ENCODE peak calls at places on chromosomes 11 and 22, in five cellular contexts. One of them, this sample, is unnamed.

GRCh38 chr11:1111545-1112212 is 37.0 kb downstream of the MUC2 start:
- DNase-seq in SK-N-SH: no peak
- DNase-seq in GM12878: no peak
- DNase-seq in K562: no peak
- DNase-seq in HepG2: no peak
- DNase-seq in this sample: no peak

GRCh38 chr11:69208190-69209037 is 52.7 kb downstream of the SMIM38 start:
- DNase-seq in SK-N-SH: no peak
- DNase-seq in GM12878: no peak
- DNase-seq in K562: no peak
- DNase-seq in HepG2: no peak
- DNase-seq in this sample: no peak

GRCh38 chr11:57288771-57289579 is 35.8 kb downstream of the TNKS1BP1 start:
- DNase-seq in SK-N-SH: peak
- DNase-seq in GM12878: no peak
- DNase-seq in K562: no peak
- DNase-seq in HepG2: peak
- DNase-seq in this sample: no peak

GRCh38 chr22:25447689-25448434 is 116.6 kb upstream of the GRK3 start:
- DNase-seq in SK-N-SH: peak
- DNase-seq in GM12878: peak
- DNase-seq in K562: peak
- DNase-seq in HepG2: peak
- DNase-seq in this sample: peak

GRCh38 chr11:117941163-117941707 is 12.0 kb upstream of the TMPRSS13 start:
- DNase-seq in SK-N-SH: no peak
- DNase-seq in GM12878: no peak
- DNase-seq in K562: no peak
- DNase-seq in HepG2: no peak
- DNase-seq in this sample: no peak

GRCh38 chr22:44205713-44206645 is 25.3 kb downstream of the PARVG start:
- DNase-seq in SK-N-SH: peak
- DNase-seq in GM12878: no peak
- DNase-seq in K562: no peak
- DNase-seq in HepG2: no peak
- DNase-seq in this sample: no peak

GRCh38 chr22:22823126-22823804 is 64.4 kb upstream of the IGLL5 start:
- DNase-seq in SK-N-SH: no peak
- DNase-seq in GM12878: no peak
- DNase-seq in K562: no peak
- DNase-seq in HepG2: no peak
- DNase-seq in this sample: no peak

GRCh38 chr11:69343401-69344321 is 49.7 kb downstream of the MYEOV start:
- DNase-seq in SK-N-SH: no peak
- DNase-seq in GM12878: no peak
- DNase-seq in K562: no peak
- DNase-seq in HepG2: no peak
- DNase-seq in this sample: no peak

GRCh38 chr11:75376175-75376574 is 23.1 kb upstream of the RPS3 start:
- DNase-seq in SK-N-SH: no peak
- DNase-seq in GM12878: no peak
- DNase-seq in K562: peak
- DNase-seq in HepG2: no peak
- DNase-seq in this sample: no peak

GRCh38 chr11:76614471-76615183 is 55.9 kb downstream of the LRRC32 start:
- DNase-seq in SK-N-SH: peak
- DNase-seq in GM12878: no peak
- DNase-seq in K562: no peak
- DNase-seq in HepG2: no peak
- DNase-seq in this sample: no peak
- TF ChIP-seq FOXM1 in SK-N-SH: no peak
- TF ChIP-seq FOXM1 in GM12878: no peak
- TF ChIP-seq FOXM1 in K562: no peak
- TF ChIP-seq FOXM1 in HepG2: no peak
- TF ChIP-seq FOXM1 in this sample: no peak

GRCh38 chr11:67352546-67353316 is 615 bp downstream of the POLD4 start:
- DNase-seq in SK-N-SH: no peak
- DNase-seq in GM12878: no peak
- DNase-seq in K562: peak
- DNase-seq in HepG2: peak
- DNase-seq in this sample: no peak
- TF ChIP-seq FOXM1 in SK-N-SH: no peak
- TF ChIP-seq FOXM1 in GM12878: no peak
- TF ChIP-seq FOXM1 in K562: no peak
- TF ChIP-seq FOXM1 in HepG2: no peak
- TF ChIP-seq FOXM1 in this sample: no peak

GRCh38 chr11:34948721-34949120 is 32.3 kb downstream of the PDHX start:
- DNase-seq in SK-N-SH: no peak
- DNase-seq in GM12878: no peak
- DNase-seq in K562: no peak
- DNase-seq in HepG2: no peak
- DNase-seq in this sample: no peak
- TF ChIP-seq FOXM1 in SK-N-SH: no peak
- TF ChIP-seq FOXM1 in GM12878: no peak
- TF ChIP-seq FOXM1 in K562: no peak
- TF ChIP-seq FOXM1 in HepG2: no peak
- TF ChIP-seq FOXM1 in this sample: no peak

GRCh38 chr11:3855808-3856491 is 486 bp downstream of the STIM1 start:
- DNase-seq in SK-N-SH: no peak
- DNase-seq in GM12878: no peak
- DNase-seq in K562: no peak
- DNase-seq in HepG2: no peak
- DNase-seq in this sample: no peak

GRCh38 chr11:3853545-3853842 is 2.0 kb upstream of the STIM1 start:
- DNase-seq in SK-N-SH: no peak
- DNase-seq in GM12878: no peak
- DNase-seq in K562: no peak
- DNase-seq in HepG2: no peak
- DNase-seq in this sample: no peak

GRCh38 chr11:3854977-3855807 is at the start of gene STIM1:
- DNase-seq in SK-N-SH: peak
- DNase-seq in GM12878: peak
- DNase-seq in K562: peak
- DNase-seq in HepG2: peak
- DNase-seq in this sample: peak

GRCh38 chr11:3854660-3854976 is 846 bp upstream of the STIM1 start:
- DNase-seq in SK-N-SH: no peak
- DNase-seq in GM12878: no peak
- DNase-seq in K562: no peak
- DNase-seq in HepG2: no peak
- DNase-seq in this sample: no peak

GRCh38 chr11:3853935-3854659 is 1.4 kb upstream of the STIM1 start:
- DNase-seq in SK-N-SH: no peak
- DNase-seq in GM12878: peak
- DNase-seq in K562: no peak
- DNase-seq in HepG2: no peak
- DNase-seq in this sample: no peak
- TF ChIP-seq FOXM1 in SK-N-SH: no peak
- TF ChIP-seq FOXM1 in GM12878: no peak
- TF ChIP-seq FOXM1 in K562: no peak
- TF ChIP-seq FOXM1 in HepG2: no peak
- TF ChIP-seq FOXM1 in this sample: no peak

GRCh38 chr11:70607561-70607960 is 209.2 kb downstream of the CTTN start:
- DNase-seq in SK-N-SH: no peak
- DNase-seq in GM12878: no peak
- DNase-seq in K562: no peak
- DNase-seq in HepG2: no peak
- DNase-seq in this sample: no peak

GRCh38 chr11:70606951-70607330 is 208.6 kb downstream of the CTTN start:
- DNase-seq in SK-N-SH: no peak
- DNase-seq in GM12878: no peak
- DNase-seq in K562: no peak
- DNase-seq in HepG2: no peak
- DNase-seq in this sample: no peak

GRCh38 chr11:70604630-70605520 is 206.5 kb downstream of the CTTN start:
- DNase-seq in SK-N-SH: no peak
- DNase-seq in GM12878: no peak
- DNase-seq in K562: no peak
- DNase-seq in HepG2: no peak
- DNase-seq in this sample: no peak

GRCh38 chr11:70605846-70606245 is 207.5 kb downstream of the CTTN start:
- DNase-seq in SK-N-SH: no peak
- DNase-seq in GM12878: no peak
- DNase-seq in K562: no peak
- DNase-seq in HepG2: no peak
- DNase-seq in this sample: no peak

DNA sequence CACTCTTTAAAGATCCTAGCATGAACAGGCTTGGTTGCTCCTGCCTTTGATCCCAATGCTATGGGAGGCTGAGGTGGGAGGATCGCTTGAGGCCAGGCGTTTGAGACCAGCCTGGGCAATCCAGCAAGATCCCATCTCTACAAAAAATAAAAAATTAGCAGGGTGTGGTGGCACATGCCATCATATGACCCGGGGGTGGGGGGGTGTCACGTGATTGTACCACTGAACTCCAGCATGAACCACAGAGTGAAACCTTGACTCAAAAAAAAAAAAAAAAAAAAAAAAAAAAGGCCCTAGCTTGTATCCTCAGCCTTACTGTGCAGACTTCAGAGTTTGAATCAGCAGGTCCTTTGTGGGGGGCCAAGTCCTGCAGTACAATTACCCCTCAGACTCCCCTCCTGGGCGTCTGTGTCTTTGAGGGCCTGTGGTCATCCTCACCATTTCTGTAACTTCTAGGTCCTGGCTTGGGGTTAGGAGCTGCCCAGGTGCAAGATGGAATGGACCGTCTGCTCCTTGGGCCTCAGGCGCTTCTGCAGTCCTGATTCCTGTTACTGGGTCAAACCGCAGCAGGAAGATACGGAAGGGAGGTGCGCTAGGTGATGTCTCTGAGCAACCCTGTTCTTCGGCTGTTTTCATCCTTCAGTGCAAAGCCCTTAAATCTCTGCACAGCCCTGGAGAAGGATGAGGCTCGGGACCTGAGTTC is 208.1 kb downstream of the CTTN start:
- DNase-seq in SK-N-SH: no peak
- DNase-seq in GM12878: no peak
- DNase-seq in K562: no peak
- DNase-seq in HepG2: no peak
- DNase-seq in this sample: no peak
- TF ChIP-seq FOXM1 in SK-N-SH: no peak
- TF ChIP-seq FOXM1 in GM12878: no peak
- TF ChIP-seq FOXM1 in K562: no peak
- TF ChIP-seq FOXM1 in HepG2: no peak
- TF ChIP-seq FOXM1 in this sample: no peak

GRCh38 chr11:134454146-134454690 is 42.2 kb upstream of the B3GAT1 start:
- DNase-seq in SK-N-SH: no peak
- DNase-seq in GM12878: no peak
- DNase-seq in K562: no peak
- DNase-seq in HepG2: no peak
- DNase-seq in this sample: no peak
- TF ChIP-seq FOXM1 in SK-N-SH: no peak
- TF ChIP-seq FOXM1 in GM12878: no peak
- TF ChIP-seq FOXM1 in K562: no peak
- TF ChIP-seq FOXM1 in HepG2: no peak
- TF ChIP-seq FOXM1 in this sample: no peak

GRCh38 chr22:36323182-36323854 is 64.4 kb downstream of the MYH9 start:
- DNase-seq in SK-N-SH: no peak
- DNase-seq in GM12878: no peak
- DNase-seq in K562: no peak
- DNase-seq in HepG2: no peak
- DNase-seq in this sample: no peak
- TF ChIP-seq FOXM1 in SK-N-SH: no peak
- TF ChIP-seq FOXM1 in GM12878: no peak
- TF ChIP-seq FOXM1 in K562: no peak
- TF ChIP-seq FOXM1 in HepG2: no peak
- TF ChIP-seq FOXM1 in this sample: no peak

DNA sequence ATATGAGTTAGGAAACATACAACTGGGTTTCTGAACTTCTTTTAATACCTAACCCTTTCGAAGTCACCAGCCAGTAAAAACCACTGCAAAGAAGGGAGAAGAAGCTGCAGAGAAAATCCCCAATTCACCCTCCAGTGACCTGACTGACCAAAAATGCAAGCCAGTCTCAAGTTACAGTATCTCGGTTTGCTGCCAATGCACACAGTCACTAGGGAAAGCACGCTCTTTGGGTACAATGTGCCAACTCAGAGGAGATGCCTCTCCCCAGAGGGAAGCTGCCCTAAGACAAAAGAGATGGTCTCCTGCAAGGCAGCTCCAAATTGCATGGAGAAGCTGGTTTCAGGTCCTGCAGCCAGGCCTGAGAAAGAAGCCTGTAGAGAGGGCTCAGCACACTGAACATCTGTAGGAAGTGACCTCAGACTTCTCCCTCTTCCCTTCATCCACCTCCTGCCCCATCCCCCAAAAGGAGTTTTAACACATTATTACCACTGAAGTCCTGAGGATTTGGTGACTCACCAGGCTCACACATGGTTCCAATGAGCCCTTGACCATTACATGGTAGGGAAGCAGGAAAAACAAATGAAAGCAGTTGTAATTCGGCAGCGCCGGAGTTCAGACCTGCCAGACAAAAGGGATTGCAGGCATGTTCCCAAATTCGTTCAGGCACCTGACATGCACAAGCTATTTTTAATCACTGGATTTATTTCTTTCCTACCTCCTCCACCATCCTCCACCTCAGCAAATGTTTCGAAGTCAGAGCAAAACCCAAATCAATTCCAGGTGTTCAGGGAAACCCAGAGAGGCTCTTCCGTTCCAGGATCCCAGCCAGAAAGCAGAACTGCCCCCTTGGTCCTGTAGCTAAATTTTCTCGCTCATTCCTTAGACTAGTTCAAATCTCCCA is 90.1 kb downstream of the ETS1 start:
- DNase-seq in SK-N-SH: peak
- DNase-seq in GM12878: peak
- DNase-seq in K562: no peak
- DNase-seq in HepG2: no peak
- DNase-seq in this sample: no peak
- TF ChIP-seq FOXM1 in SK-N-SH: peak
- TF ChIP-seq FOXM1 in GM12878: peak
- TF ChIP-seq FOXM1 in K562: no peak
- TF ChIP-seq FOXM1 in HepG2: no peak
- TF ChIP-seq FOXM1 in this sample: no peak

GRCh38 chr11:114285599-114285998 is 10.6 kb upstream of the NNMT start:
- DNase-seq in SK-N-SH: no peak
- DNase-seq in GM12878: no peak
- DNase-seq in K562: peak
- DNase-seq in HepG2: no peak
- DNase-seq in this sample: no peak
- TF ChIP-seq FOXM1 in SK-N-SH: no peak
- TF ChIP-seq FOXM1 in GM12878: no peak
- TF ChIP-seq FOXM1 in K562: no peak
- TF ChIP-seq FOXM1 in HepG2: no peak
- TF ChIP-seq FOXM1 in this sample: no peak